ENCODE peak calls at places on chromosomes 12 and 14, in ten cellular contexts. One of them, this sample, is unnamed.

GRCh38 chr14:65412189-65412846 is at the start of gene FUT8:
- DNase-seq in tibial artery: peak; percentile 94
- DNase-seq in CD8-positive, alpha-beta T cell: peak; percentile 96
- DNase-seq in ascending aorta: peak; percentile 81
- DNase-seq in Panc1: peak; percentile 79
- DNase-seq in pancreas: peak; percentile 98
- DNase-seq in vagina: peak; percentile 92
- DNase-seq in stomach: peak; percentile 98
- DNase-seq in lower lobe of right lung: peak; percentile 97
- DNase-seq in tibial nerve: peak; percentile 85
- DNase-seq in this sample: peak; percentile 95

GRCh38 chr14:32633930-32634329 is 304.7 kb upstream of the NPAS3 start:
- DNase-seq in tibial artery: no peak
- DNase-seq in CD8-positive, alpha-beta T cell: no peak
- DNase-seq in ascending aorta: no peak
- DNase-seq in Panc1: no peak
- DNase-seq in pancreas: no peak
- DNase-seq in vagina: no peak
- DNase-seq in stomach: no peak
- DNase-seq in lower lobe of right lung: no peak
- DNase-seq in tibial nerve: no peak
- DNase-seq in this sample: no peak

GRCh38 chr12:57192920-57193319 is 23.7 kb upstream of the NXPH4 start:
- DNase-seq in tibial artery: no peak
- DNase-seq in CD8-positive, alpha-beta T cell: no peak
- DNase-seq in ascending aorta: no peak
- DNase-seq in Panc1: no peak
- DNase-seq in pancreas: no peak
- DNase-seq in vagina: no peak
- DNase-seq in stomach: no peak
- DNase-seq in lower lobe of right lung: no peak
- DNase-seq in tibial nerve: no peak
- DNase-seq in this sample: no peak

GRCh38 chr12:65518771-65519170 is 240.3 kb downstream of the MSRB3 start:
- DNase-seq in tibial artery: no peak
- DNase-seq in CD8-positive, alpha-beta T cell: no peak
- DNase-seq in ascending aorta: no peak
- DNase-seq in Panc1: no peak
- DNase-seq in pancreas: no peak
- DNase-seq in vagina: no peak
- DNase-seq in stomach: no peak
- DNase-seq in lower lobe of right lung: no peak
- DNase-seq in tibial nerve: no peak
- DNase-seq in this sample: no peak

GRCh38 chr12:119809023-119809422 is 68.1 kb downstream of the CIT start:
- DNase-seq in tibial artery: no peak
- DNase-seq in CD8-positive, alpha-beta T cell: no peak
- DNase-seq in ascending aorta: no peak
- DNase-seq in Panc1: no peak
- DNase-seq in pancreas: no peak
- DNase-seq in vagina: no peak
- DNase-seq in stomach: no peak
- DNase-seq in lower lobe of right lung: no peak
- DNase-seq in tibial nerve: no peak
- DNase-seq in this sample: no peak

GRCh38 chr14:96194657-96195431 is 9.8 kb upstream of the BDKRB2 start:
- DNase-seq in tibial artery: no peak
- DNase-seq in CD8-positive, alpha-beta T cell: no peak
- DNase-seq in ascending aorta: no peak
- DNase-seq in Panc1: no peak
- DNase-seq in pancreas: peak; percentile 76
- DNase-seq in vagina: no peak
- DNase-seq in stomach: no peak
- DNase-seq in lower lobe of right lung: peak; percentile 70
- DNase-seq in tibial nerve: no peak
- DNase-seq in this sample: no peak

GRCh38 chr14:104927432-104927816 is 2.7 kb downstream of the PLD4 start:
- DNase-seq in tibial artery: no peak
- DNase-seq in CD8-positive, alpha-beta T cell: no peak
- DNase-seq in ascending aorta: no peak
- DNase-seq in Panc1: no peak
- DNase-seq in pancreas: no peak
- DNase-seq in vagina: peak; percentile 81
- DNase-seq in stomach: no peak
- DNase-seq in lower lobe of right lung: no peak
- DNase-seq in tibial nerve: no peak
- DNase-seq in this sample: no peak

GRCh38 chr14:60946773-60947172 is 34.1 kb downstream of the TRMT5 start:
- DNase-seq in tibial artery: no peak
- DNase-seq in CD8-positive, alpha-beta T cell: no peak
- DNase-seq in ascending aorta: no peak
- DNase-seq in Panc1: no peak
- DNase-seq in pancreas: no peak
- DNase-seq in vagina: no peak
- DNase-seq in stomach: no peak
- DNase-seq in lower lobe of right lung: no peak
- DNase-seq in tibial nerve: no peak
- DNase-seq in this sample: no peak

GRCh38 chr14:101791919-101792572 is 30.5 kb downstream of the PPP2R5C start:
- DNase-seq in tibial artery: no peak
- DNase-seq in CD8-positive, alpha-beta T cell: no peak
- DNase-seq in ascending aorta: no peak
- DNase-seq in Panc1: no peak
- DNase-seq in pancreas: no peak
- DNase-seq in vagina: no peak
- DNase-seq in stomach: no peak
- DNase-seq in lower lobe of right lung: no peak
- DNase-seq in tibial nerve: no peak
- DNase-seq in this sample: no peak

GRCh38 chr14:55129086-55129427 is at the start of gene LGALS3:
- DNase-seq in tibial artery: peak; percentile 81
- DNase-seq in CD8-positive, alpha-beta T cell: peak; percentile 1
- DNase-seq in ascending aorta: no peak
- DNase-seq in Panc1: no peak
- DNase-seq in pancreas: peak; percentile 70
- DNase-seq in vagina: peak; percentile 88
- DNase-seq in stomach: peak; percentile 87
- DNase-seq in lower lobe of right lung: peak; percentile 90
- DNase-seq in tibial nerve: peak; percentile 61
- DNase-seq in this sample: peak; percentile 87

GRCh38 chr12:32755051-32755653 is 545 bp downstream of the YARS2 start:
- DNase-seq in tibial artery: peak; percentile 52
- DNase-seq in CD8-positive, alpha-beta T cell: peak; percentile 47
- DNase-seq in ascending aorta: no peak
- DNase-seq in Panc1: peak; percentile 81
- DNase-seq in pancreas: peak; percentile 79
- DNase-seq in vagina: no peak
- DNase-seq in stomach: peak; percentile 72
- DNase-seq in lower lobe of right lung: peak; percentile 85
- DNase-seq in tibial nerve: peak; percentile 41
- DNase-seq in this sample: peak; percentile 83

GRCh38 chr12:11727133-11727664 is 77.7 kb downstream of the ETV6 start:
- DNase-seq in tibial artery: no peak
- DNase-seq in CD8-positive, alpha-beta T cell: no peak
- DNase-seq in ascending aorta: no peak
- DNase-seq in Panc1: no peak
- DNase-seq in pancreas: no peak
- DNase-seq in vagina: no peak
- DNase-seq in stomach: no peak
- DNase-seq in lower lobe of right lung: no peak
- DNase-seq in tibial nerve: no peak
- DNase-seq in this sample: no peak
- H3K27ac ChIP-seq in tibial artery: peak overlapping the region; percentile 76
- H3K27ac ChIP-seq in CD8-positive, alpha-beta T cell: no peak overlapping the region
- H3K27ac ChIP-seq in ascending aorta: no peak overlapping the region
- H3K27ac ChIP-seq in Panc1: no peak overlapping the region
- H3K27ac ChIP-seq in pancreas: peak overlapping the region; percentile 49
- H3K27ac ChIP-seq in vagina: no peak overlapping the region
- H3K27ac ChIP-seq in stomach: peak overlapping the region; percentile 66
- H3K27ac ChIP-seq in lower lobe of right lung: no peak overlapping the region
- H3K27ac ChIP-seq in tibial nerve: no peak overlapping the region
- H3K27ac ChIP-seq in this sample: no peak overlapping the region

GRCh38 chr14:51173863-51174262 is 66.2 kb upstream of the TMX1 start:
- DNase-seq in tibial artery: no peak
- DNase-seq in CD8-positive, alpha-beta T cell: no peak
- DNase-seq in ascending aorta: no peak
- DNase-seq in Panc1: no peak
- DNase-seq in pancreas: no peak
- DNase-seq in vagina: no peak
- DNase-seq in stomach: no peak
- DNase-seq in lower lobe of right lung: no peak
- DNase-seq in tibial nerve: no peak
- DNase-seq in this sample: no peak

GRCh38 chr14:51167587-51168219 is 72.3 kb upstream of the TMX1 start:
- DNase-seq in tibial artery: no peak
- DNase-seq in CD8-positive, alpha-beta T cell: no peak
- DNase-seq in ascending aorta: no peak
- DNase-seq in Panc1: no peak
- DNase-seq in pancreas: no peak
- DNase-seq in vagina: no peak
- DNase-seq in stomach: no peak
- DNase-seq in lower lobe of right lung: no peak
- DNase-seq in tibial nerve: peak; percentile 50
- DNase-seq in this sample: no peak

GRCh38 chr14:51165415-51165814 is 70.5 kb upstream of the TRIM9 start:
- DNase-seq in tibial artery: no peak
- DNase-seq in CD8-positive, alpha-beta T cell: no peak
- DNase-seq in ascending aorta: no peak
- DNase-seq in Panc1: no peak
- DNase-seq in pancreas: no peak
- DNase-seq in vagina: no peak
- DNase-seq in stomach: no peak
- DNase-seq in lower lobe of right lung: no peak
- DNase-seq in tibial nerve: no peak
- DNase-seq in this sample: no peak

GRCh38 chr14:51168220-51168613 is 71.8 kb upstream of the TMX1 start:
- DNase-seq in tibial artery: no peak
- DNase-seq in CD8-positive, alpha-beta T cell: no peak
- DNase-seq in ascending aorta: no peak
- DNase-seq in Panc1: no peak
- DNase-seq in pancreas: no peak
- DNase-seq in vagina: no peak
- DNase-seq in stomach: no peak
- DNase-seq in lower lobe of right lung: no peak
- DNase-seq in tibial nerve: no peak
- DNase-seq in this sample: no peak
- H3K27ac ChIP-seq in tibial artery: peak overlapping the region; percentile 30
- H3K27ac ChIP-seq in CD8-positive, alpha-beta T cell: no peak overlapping the region
- H3K27ac ChIP-seq in ascending aorta: peak overlapping the region; percentile 55
- H3K27ac ChIP-seq in Panc1: no peak overlapping the region
- H3K27ac ChIP-seq in pancreas: no peak overlapping the region
- H3K27ac ChIP-seq in vagina: peak overlapping the region; percentile 49
- H3K27ac ChIP-seq in stomach: no peak overlapping the region
- H3K27ac ChIP-seq in lower lobe of right lung: no peak overlapping the region
- H3K27ac ChIP-seq in tibial nerve: peak overlapping the region; percentile 5
- H3K27ac ChIP-seq in this sample: no peak overlapping the region

GRCh38 chr14:90629471-90629870 is 186.8 kb downstream of the TTC7B start:
- DNase-seq in tibial artery: no peak
- DNase-seq in CD8-positive, alpha-beta T cell: no peak
- DNase-seq in ascending aorta: no peak
- DNase-seq in Panc1: no peak
- DNase-seq in pancreas: peak; percentile 55
- DNase-seq in vagina: no peak
- DNase-seq in stomach: peak; percentile 34
- DNase-seq in lower lobe of right lung: peak; percentile 73
- DNase-seq in tibial nerve: no peak
- DNase-seq in this sample: no peak
- H3K27ac ChIP-seq in tibial artery: no peak overlapping the region
- H3K27ac ChIP-seq in CD8-positive, alpha-beta T cell: no peak overlapping the region
- H3K27ac ChIP-seq in ascending aorta: no peak overlapping the region
- H3K27ac ChIP-seq in Panc1: no peak overlapping the region
- H3K27ac ChIP-seq in pancreas: no peak overlapping the region
- H3K27ac ChIP-seq in vagina: no peak overlapping the region
- H3K27ac ChIP-seq in stomach: no peak overlapping the region
- H3K27ac ChIP-seq in lower lobe of right lung: peak overlapping the region; percentile 79
- H3K27ac ChIP-seq in tibial nerve: no peak overlapping the region
- H3K27ac ChIP-seq in this sample: peak overlapping the region; percentile 70

GRCh38 chr14:30855345-30856037 is 18.9 kb upstream of the COCH start:
- DNase-seq in tibial artery: no peak
- DNase-seq in CD8-positive, alpha-beta T cell: no peak
- DNase-seq in ascending aorta: no peak
- DNase-seq in Panc1: no peak
- DNase-seq in pancreas: no peak
- DNase-seq in vagina: no peak
- DNase-seq in stomach: no peak
- DNase-seq in lower lobe of right lung: no peak
- DNase-seq in tibial nerve: no peak
- DNase-seq in this sample: no peak
- H3K27ac ChIP-seq in tibial artery: no peak overlapping the region
- H3K27ac ChIP-seq in CD8-positive, alpha-beta T cell: no peak overlapping the region
- H3K27ac ChIP-seq in ascending aorta: no peak overlapping the region
- H3K27ac ChIP-seq in Panc1: no peak overlapping the region
- H3K27ac ChIP-seq in pancreas: no peak overlapping the region
- H3K27ac ChIP-seq in vagina: no peak overlapping the region
- H3K27ac ChIP-seq in stomach: no peak overlapping the region
- H3K27ac ChIP-seq in lower lobe of right lung: no peak overlapping the region
- H3K27ac ChIP-seq in tibial nerve: no peak overlapping the region
- H3K27ac ChIP-seq in this sample: no peak overlapping the region